ENCODE peak calls at places on chromosomes 5 and 9, in seven cellular contexts. One of them, this sample, is unnamed.

GRCh38 chr5:150789943-150790611 is 11.5 kb downstream of the SMIM3 start:
- DNase-seq in fibroblast of the aortic adventitia: peak; percentile 97
- DNase-seq in OCI-LY7: no peak
- DNase-seq in Panc1: no peak
- DNase-seq in left ventricle myocardium inferior: no peak
- DNase-seq in A673: peak; percentile 96
- DNase-seq in right lobe of liver: no peak
- DNase-seq in this sample: no peak

GRCh38 chr9:137458194-137459146 is 664 bp downstream of the NSMF start:
- DNase-seq in fibroblast of the aortic adventitia: no peak
- DNase-seq in OCI-LY7: no peak
- DNase-seq in Panc1: no peak
- DNase-seq in left ventricle myocardium inferior: no peak
- DNase-seq in A673: peak; percentile 46
- DNase-seq in right lobe of liver: peak; percentile 55
- DNase-seq in this sample: no peak

GRCh38 chr5:41856644-41857491 is 13.4 kb downstream of the OXCT1 start:
- DNase-seq in fibroblast of the aortic adventitia: peak; percentile 86
- DNase-seq in OCI-LY7: peak; percentile 77
- DNase-seq in Panc1: peak; percentile 72
- DNase-seq in left ventricle myocardium inferior: no peak
- DNase-seq in A673: peak; percentile 77
- DNase-seq in right lobe of liver: peak; percentile 58
- DNase-seq in this sample: peak; percentile 44

GRCh38 chr5:41524174-41524573 is 13.8 kb upstream of the PLCXD3 start:
- DNase-seq in fibroblast of the aortic adventitia: no peak
- DNase-seq in OCI-LY7: no peak
- DNase-seq in Panc1: no peak
- DNase-seq in left ventricle myocardium inferior: no peak
- DNase-seq in A673: peak; percentile 60
- DNase-seq in right lobe of liver: no peak
- DNase-seq in this sample: no peak

GRCh38 chr9:6781476-6781875 is 23.7 kb downstream of the KDM4C start:
- DNase-seq in fibroblast of the aortic adventitia: no peak
- DNase-seq in OCI-LY7: no peak
- DNase-seq in Panc1: no peak
- DNase-seq in left ventricle myocardium inferior: no peak
- DNase-seq in A673: no peak
- DNase-seq in right lobe of liver: no peak
- DNase-seq in this sample: no peak

GRCh38 chr5:133233616-133234015 is 181.8 kb downstream of the HSPA4 start:
- DNase-seq in fibroblast of the aortic adventitia: no peak
- DNase-seq in OCI-LY7: no peak
- DNase-seq in Panc1: no peak
- DNase-seq in left ventricle myocardium inferior: no peak
- DNase-seq in A673: no peak
- DNase-seq in right lobe of liver: no peak
- DNase-seq in this sample: no peak

GRCh38 chr5:138978085-138978484 is 103.0 kb upstream of the LRRTM2 start:
- DNase-seq in fibroblast of the aortic adventitia: peak; percentile 46
- DNase-seq in OCI-LY7: no peak
- DNase-seq in Panc1: no peak
- DNase-seq in left ventricle myocardium inferior: no peak
- DNase-seq in A673: no peak
- DNase-seq in right lobe of liver: no peak
- DNase-seq in this sample: no peak

GRCh38 chr9:70576121-70576520 is 161.7 kb upstream of the KLF9 start:
- DNase-seq in fibroblast of the aortic adventitia: no peak
- DNase-seq in OCI-LY7: no peak
- DNase-seq in Panc1: no peak
- DNase-seq in left ventricle myocardium inferior: no peak
- DNase-seq in A673: no peak
- DNase-seq in right lobe of liver: no peak
- DNase-seq in this sample: no peak

GRCh38 chr9:97704327-97704677 is 7.2 kb upstream of the XPA start:
- DNase-seq in fibroblast of the aortic adventitia: no peak
- DNase-seq in OCI-LY7: no peak
- DNase-seq in Panc1: no peak
- DNase-seq in left ventricle myocardium inferior: no peak
- DNase-seq in A673: no peak
- DNase-seq in right lobe of liver: no peak
- DNase-seq in this sample: no peak

GRCh38 chr9:78298046-78298511 is 1.2 kb downstream of the PSAT1 start:
- DNase-seq in fibroblast of the aortic adventitia: no peak
- DNase-seq in OCI-LY7: no peak
- DNase-seq in Panc1: no peak
- DNase-seq in left ventricle myocardium inferior: no peak
- DNase-seq in A673: peak; percentile 46
- DNase-seq in right lobe of liver: no peak
- DNase-seq in this sample: peak; percentile 14

GRCh38 chr9:98775831-98776441 is 20.4 kb downstream of the ANKS6 start:
- DNase-seq in fibroblast of the aortic adventitia: peak; percentile 76
- DNase-seq in OCI-LY7: peak; percentile 72
- DNase-seq in Panc1: peak; percentile 18
- DNase-seq in left ventricle myocardium inferior: no peak
- DNase-seq in A673: peak; percentile 80
- DNase-seq in right lobe of liver: no peak
- DNase-seq in this sample: peak; percentile 62

GRCh38 chr9:115349542-115349941 is 231.6 kb upstream of the TNC start:
- DNase-seq in fibroblast of the aortic adventitia: peak; percentile 54
- DNase-seq in OCI-LY7: no peak
- DNase-seq in Panc1: no peak
- DNase-seq in left ventricle myocardium inferior: no peak
- DNase-seq in A673: no peak
- DNase-seq in right lobe of liver: no peak
- DNase-seq in this sample: no peak

GRCh38 chr9:99635032-99635431 is 186.7 kb upstream of the NR4A3 start:
- DNase-seq in fibroblast of the aortic adventitia: no peak
- DNase-seq in OCI-LY7: no peak
- DNase-seq in Panc1: no peak
- DNase-seq in left ventricle myocardium inferior: no peak
- DNase-seq in A673: no peak
- DNase-seq in right lobe of liver: no peak
- DNase-seq in this sample: no peak

GRCh38 chr5:143515829-143516228 is 112.3 kb upstream of the NR3C1 start:
- DNase-seq in fibroblast of the aortic adventitia: no peak
- DNase-seq in OCI-LY7: no peak
- DNase-seq in Panc1: no peak
- DNase-seq in left ventricle myocardium inferior: no peak
- DNase-seq in A673: no peak
- DNase-seq in right lobe of liver: peak; percentile 62
- DNase-seq in this sample: no peak

GRCh38 chr5:61328791-61329617 is 3.1 kb upstream of the ZSWIM6 start:
- DNase-seq in fibroblast of the aortic adventitia: peak; percentile 31
- DNase-seq in OCI-LY7: no peak
- DNase-seq in Panc1: no peak
- DNase-seq in left ventricle myocardium inferior: no peak
- DNase-seq in A673: peak; percentile 90
- DNase-seq in right lobe of liver: no peak
- DNase-seq in this sample: no peak

GRCh38 chr5:119943148-119943547 is 313.8 kb downstream of the FAM170A start:
- DNase-seq in fibroblast of the aortic adventitia: peak; percentile 38
- DNase-seq in OCI-LY7: no peak
- DNase-seq in Panc1: no peak
- DNase-seq in left ventricle myocardium inferior: no peak
- DNase-seq in A673: no peak
- DNase-seq in right lobe of liver: no peak
- DNase-seq in this sample: no peak

GRCh38 chr9:92206490-92206889 is 87.0 kb downstream of the IARS1 start:
- DNase-seq in fibroblast of the aortic adventitia: peak; percentile 13
- DNase-seq in OCI-LY7: no peak
- DNase-seq in Panc1: no peak
- DNase-seq in left ventricle myocardium inferior: no peak
- DNase-seq in A673: no peak
- DNase-seq in right lobe of liver: no peak
- DNase-seq in this sample: no peak

GRCh38 chr9:77764894-77765780 is 117.0 kb upstream of the GNA14 start:
- DNase-seq in fibroblast of the aortic adventitia: peak; percentile 84
- DNase-seq in OCI-LY7: peak; percentile 9
- DNase-seq in Panc1: no peak
- DNase-seq in left ventricle myocardium inferior: no peak
- DNase-seq in A673: peak; percentile 77
- DNase-seq in right lobe of liver: no peak
- DNase-seq in this sample: no peak

GRCh38 chr5:67002832-67003231 is 193.8 kb downstream of the CD180 start:
- DNase-seq in fibroblast of the aortic adventitia: no peak
- DNase-seq in OCI-LY7: no peak
- DNase-seq in Panc1: no peak
- DNase-seq in left ventricle myocardium inferior: no peak
- DNase-seq in A673: no peak
- DNase-seq in right lobe of liver: no peak
- DNase-seq in this sample: no peak

GRCh38 chr9:114321759-114322158 is 1.1 kb upstream of the ORM1 start:
- DNase-seq in fibroblast of the aortic adventitia: peak; percentile 21
- DNase-seq in OCI-LY7: no peak
- DNase-seq in Panc1: no peak
- DNase-seq in left ventricle myocardium inferior: no peak
- DNase-seq in A673: no peak
- DNase-seq in right lobe of liver: no peak
- DNase-seq in this sample: no peak

GRCh38 chr5:159095218-159095617 is 4.5 kb downstream of the EBF1 start:
- DNase-seq in fibroblast of the aortic adventitia: peak; percentile 39
- DNase-seq in OCI-LY7: no peak
- DNase-seq in Panc1: no peak
- DNase-seq in left ventricle myocardium inferior: no peak
- DNase-seq in A673: no peak
- DNase-seq in right lobe of liver: no peak
- DNase-seq in this sample: no peak

GRCh38 chr5:67963789-67964519 is 251.6 kb upstream of the PIK3R1 start:
- DNase-seq in fibroblast of the aortic adventitia: no peak
- DNase-seq in OCI-LY7: no peak
- DNase-seq in Panc1: no peak
- DNase-seq in left ventricle myocardium inferior: no peak
- DNase-seq in A673: no peak
- DNase-seq in right lobe of liver: no peak
- DNase-seq in this sample: no peak

GRCh38 chr9:128304151-128304970 is 17.9 kb downstream of the TRUB2 start:
- DNase-seq in fibroblast of the aortic adventitia: peak; percentile 19
- DNase-seq in OCI-LY7: no peak
- DNase-seq in Panc1: no peak
- DNase-seq in left ventricle myocardium inferior: no peak
- DNase-seq in A673: no peak
- DNase-seq in right lobe of liver: no peak
- DNase-seq in this sample: no peak

GRCh38 chr9:128309551-128309950 is 12.7 kb downstream of the TRUB2 start:
- DNase-seq in fibroblast of the aortic adventitia: no peak
- DNase-seq in OCI-LY7: no peak
- DNase-seq in Panc1: no peak
- DNase-seq in left ventricle myocardium inferior: no peak
- DNase-seq in A673: no peak
- DNase-seq in right lobe of liver: no peak
- DNase-seq in this sample: no peak

GRCh38 chr9:128310461-128310860 is 11.8 kb downstream of the TRUB2 start:
- DNase-seq in fibroblast of the aortic adventitia: no peak
- DNase-seq in OCI-LY7: no peak
- DNase-seq in Panc1: no peak
- DNase-seq in left ventricle myocardium inferior: peak; percentile 46
- DNase-seq in A673: no peak
- DNase-seq in right lobe of liver: peak; percentile 81
- DNase-seq in this sample: no peak

GRCh38 chr9:128304971-128305288 is 17.3 kb downstream of the TRUB2 start:
- DNase-seq in fibroblast of the aortic adventitia: no peak
- DNase-seq in OCI-LY7: no peak
- DNase-seq in Panc1: no peak
- DNase-seq in left ventricle myocardium inferior: no peak
- DNase-seq in A673: no peak
- DNase-seq in right lobe of liver: no peak
- DNase-seq in this sample: no peak
- TF ChIP-seq CTCF in fibroblast of the aortic adventitia: no peak
- TF ChIP-seq CTCF in OCI-LY7: no peak
- TF ChIP-seq CTCF in Panc1: no peak
- TF ChIP-seq CTCF in left ventricle myocardium inferior: no peak
- TF ChIP-seq CTCF in A673: no peak
- TF ChIP-seq CTCF in right lobe of liver: no peak
- TF ChIP-seq CTCF in this sample: no peak

GRCh38 chr5:161851691-161852299 is 3.9 kb downstream of the GABRA1 start:
- DNase-seq in fibroblast of the aortic adventitia: peak; percentile 1
- DNase-seq in OCI-LY7: peak; percentile 2
- DNase-seq in Panc1: no peak
- DNase-seq in left ventricle myocardium inferior: no peak
- DNase-seq in A673: no peak
- DNase-seq in right lobe of liver: no peak
- DNase-seq in this sample: no peak
- TF ChIP-seq CTCF in fibroblast of the aortic adventitia: no peak
- TF ChIP-seq CTCF in OCI-LY7: peak; percentile 76
- TF ChIP-seq CTCF in Panc1: peak; percentile 43
- TF ChIP-seq CTCF in left ventricle myocardium inferior: no peak
- TF ChIP-seq CTCF in A673: peak; percentile 56
- TF ChIP-seq CTCF in right lobe of liver: peak; percentile 15
- TF ChIP-seq CTCF in this sample: peak; percentile 68

GRCh38 chr5:168020522-168021294 is 270.7 kb upstream of the WWC1 start:
- DNase-seq in fibroblast of the aortic adventitia: peak; percentile 44
- DNase-seq in OCI-LY7: no peak
- DNase-seq in Panc1: no peak
- DNase-seq in left ventricle myocardium inferior: no peak
- DNase-seq in A673: peak; percentile 41
- DNase-seq in right lobe of liver: no peak
- DNase-seq in this sample: no peak
- TF ChIP-seq CTCF in fibroblast of the aortic adventitia: peak; percentile 41
- TF ChIP-seq CTCF in OCI-LY7: no peak
- TF ChIP-seq CTCF in Panc1: peak; percentile 42
- TF ChIP-seq CTCF in left ventricle myocardium inferior: no peak
- TF ChIP-seq CTCF in A673: peak; percentile 47
- TF ChIP-seq CTCF in right lobe of liver: no peak
- TF ChIP-seq CTCF in this sample: peak; percentile 44

DNA sequence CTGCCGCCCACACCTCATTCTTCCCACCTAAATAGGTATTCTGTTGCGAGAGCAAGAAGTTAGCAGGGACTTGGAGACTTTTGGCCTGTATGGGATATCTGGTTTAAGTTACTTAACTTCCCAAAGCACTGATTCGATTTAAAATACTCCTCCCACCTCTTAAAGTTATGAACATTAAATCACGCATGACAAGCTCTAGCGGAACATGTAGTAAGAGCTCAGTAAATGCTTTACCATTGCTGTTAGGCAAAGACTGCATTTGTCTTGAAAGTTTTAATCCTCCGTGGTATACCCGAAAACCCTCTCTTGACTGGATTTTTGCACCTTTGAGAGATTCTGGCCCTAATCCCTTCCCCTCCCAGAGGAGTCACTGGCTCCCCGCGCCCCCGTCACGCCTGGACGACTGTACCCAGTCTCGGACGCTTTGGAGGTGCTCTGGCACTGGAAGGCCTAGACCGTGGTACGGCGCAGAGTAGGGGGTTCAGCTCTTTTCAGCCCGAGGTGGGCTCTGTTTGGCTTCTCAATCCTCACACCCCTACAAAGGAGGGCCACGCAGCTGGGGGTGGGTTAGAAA is 4.4 kb downstream of the GDNF start:
- DNase-seq in fibroblast of the aortic adventitia: no peak
- DNase-seq in OCI-LY7: no peak
- DNase-seq in Panc1: no peak
- DNase-seq in left ventricle myocardium inferior: no peak
- DNase-seq in A673: no peak
- DNase-seq in right lobe of liver: no peak
- DNase-seq in this sample: no peak
- TF ChIP-seq CTCF in fibroblast of the aortic adventitia: no peak
- TF ChIP-seq CTCF in OCI-LY7: no peak
- TF ChIP-seq CTCF in Panc1: no peak
- TF ChIP-seq CTCF in left ventricle myocardium inferior: no peak
- TF ChIP-seq CTCF in A673: no peak
- TF ChIP-seq CTCF in right lobe of liver: no peak
- TF ChIP-seq CTCF in this sample: no peak